ENCODE peak calls at places on chromosome 5, in seven cellular contexts. G, R, P, C, A, T and L are unnamed samples.

GRCh38 chr5:97002983-97003382 is 67.1 kb downstream of the LNPEP start:
- DNase-seq in G (no peak), R (no peak), P (no peak), C (no peak), A (no peak), T (no peak), L (no peak)

GRCh38 chr5:61678966-61679365 is 346.9 kb downstream of the ZSWIM6 start:
- DNase-seq in G (no peak), R (peak), P (peak), C (no peak), A (no peak), T (no peak), L (no peak)

GRCh38 chr5:177421046-177421798 is 5.3 kb upstream of the GRK6 start:
- DNase-seq in G (no peak), R (no peak), P (no peak), C (no peak), A (no peak), T (no peak), L (no peak)

GRCh38 chr5:67679184-67679855 is 482.7 kb upstream of the CD180 start:
- DNase-seq in G (no peak), R (peak), P (no peak), C (no peak), A (no peak), T (no peak), L (no peak)

GRCh38 chr5:75603421-75603820 is 7.8 kb upstream of the ANKDD1B start:
- DNase-seq in G (no peak), R (no peak), P (no peak), C (no peak), A (no peak), T (no peak), L (peak)

GRCh38 chr5:95075079-95075478 is 209.8 kb downstream of the MCTP1 start:
- DNase-seq in G (no peak), R (no peak), P (no peak), C (no peak), A (no peak), T (no peak), L (no peak)

GRCh38 chr5:90503596-90503995 is 25.8 kb downstream of the LYSMD3 start:
- DNase-seq in G (no peak), R (no peak), P (no peak), C (no peak), A (no peak), T (no peak), L (no peak)

GRCh38 chr5:129591508-129592160 is 131.5 kb downstream of the ADAMTS19 start:
- DNase-seq in G (no peak), R (no peak), P (no peak), C (no peak), A (no peak), T (no peak), L (no peak)

GRCh38 chr5:179194941-179195381 is 134.8 kb downstream of the ZNF354C start:
- DNase-seq in G (no peak), R (no peak), P (no peak), C (no peak), A (no peak), T (no peak), L (no peak)

GRCh38 chr5:67612961-67613360 is 416.4 kb upstream of the CD180 start:
- DNase-seq in G (no peak), R (no peak), P (no peak), C (no peak), A (no peak), T (no peak), L (no peak)

GRCh38 chr5:131394128-131394527 is 130.3 kb downstream of the CDC42SE2 start:
- DNase-seq in G (no peak), R (no peak), P (no peak), C (no peak), A (no peak), T (peak), L (peak)

GRCh38 chr5:121497176-121497575 is 354.5 kb upstream of the FTMT start:
- DNase-seq in G (no peak), R (no peak), P (no peak), C (no peak), A (no peak), T (no peak), L (no peak)

GRCh38 chr5:178777557-178777956 is 47.1 kb upstream of the ZNF354A start:
- DNase-seq in G (no peak), R (no peak), P (no peak), C (no peak), A (no peak), T (no peak), L (no peak)

GRCh38 chr5:138230261-138230660 is 17.1 kb upstream of the CDC23 start:
- DNase-seq in G (no peak), R (no peak), P (no peak), C (no peak), A (no peak), T (no peak), L (no peak)

GRCh38 chr5:171419663-171420428 is 399 bp downstream of the FGF18 start:
- DNase-seq in G (no peak), R (peak), P (no peak), C (no peak), A (peak), T (no peak), L (no peak)

GRCh38 chr5:150001660-150002493 is 1.3 kb downstream of the HMGXB3 start:
- DNase-seq in G (peak), R (peak), P (peak), C (peak), A (no peak), T (peak), L (peak)

GRCh38 chr5:17796757-17797398 is 162.6 kb downstream of the TAF11L14 start:
- DNase-seq in G (no peak), R (no peak), P (no peak), C (no peak), A (no peak), T (no peak), L (peak)

GRCh38 chr5:171310816-171311697 is 2.0 kb downstream of the TLX3 start:
- DNase-seq in G (no peak), R (peak), P (no peak), C (no peak), A (peak), T (no peak), L (peak)

GRCh38 chr5:150585781-150586461 is 54.5 kb upstream of the SYNPO start:
- DNase-seq in G (no peak), R (no peak), P (no peak), C (no peak), A (no peak), T (no peak), L (no peak)

GRCh38 chr5:151463137-151464029 is 16.0 kb downstream of the SLC36A1 start:
- DNase-seq in G (no peak), R (peak), P (no peak), C (peak), A (peak), T (no peak), L (no peak)

GRCh38 chr5:189976-190365 is 1.3 kb upstream of the LRRC14B start:
- DNase-seq in G (peak), R (no peak), P (no peak), C (no peak), A (no peak), T (no peak), L (no peak)

GRCh38 chr5:17233488-17233887 is 16.1 kb downstream of the BASP1 start:
- DNase-seq in G (no peak), R (no peak), P (no peak), C (no peak), A (no peak), T (no peak), L (no peak)

GRCh38 chr5:187617-188451 is 3.5 kb upstream of the LRRC14B start:
- DNase-seq in G (no peak), R (no peak), P (no peak), C (no peak), A (no peak), T (no peak), L (no peak)

GRCh38 chr5:71905804-71906711 is 187.0 kb downstream of the CARTPT start:
- DNase-seq in G (no peak), R (no peak), P (no peak), C (no peak), A (no peak), T (no peak), L (peak)

GRCh38 chr5:115524199-115524598 is 20.4 kb downstream of the FEM1C start:
- DNase-seq in G (no peak), R (no peak), P (no peak), C (no peak), A (no peak), T (no peak), L (no peak)

GRCh38 chr5:108326982-108327381 is 54.9 kb downstream of the FBXL17 start:
- DNase-seq in G (no peak), R (no peak), P (no peak), C (no peak), A (no peak), T (no peak), L (no peak)

GRCh38 chr5:36919238-36919637 is 42.7 kb downstream of the NIPBL start:
- DNase-seq in G (no peak), R (no peak), P (no peak), C (no peak), A (no peak), T (no peak), L (no peak)

GRCh38 chr5:5128766-5129165 is 11.4 kb upstream of the ADAMTS16 start:
- DNase-seq in G (no peak), R (no peak), P (no peak), C (no peak), A (no peak), T (no peak), L (no peak)

GRCh38 chr5:172598251-172599203 is 42.5 kb upstream of the NEURL1B start:
- DNase-seq in G (no peak), R (no peak), P (no peak), C (no peak), A (no peak), T (no peak), L (no peak)

GRCh38 chr5:139194486-139194885 is 3.7 kb downstream of the SIL1 start:
- DNase-seq in G (no peak), R (no peak), P (no peak), C (no peak), A (no peak), T (no peak), L (no peak)

GRCh38 chr5:80207832-80208231 is 48.0 kb downstream of the SERINC5 start:
- DNase-seq in G (no peak), R (no peak), P (no peak), C (no peak), A (no peak), T (no peak), L (no peak)

GRCh38 chr5:80206282-80206681 is 49.6 kb downstream of the SERINC5 start:
- DNase-seq in G (no peak), R (no peak), P (no peak), C (no peak), A (no peak), T (no peak), L (no peak)

GRCh38 chr5:80211292-80211691 is 44.6 kb downstream of the SERINC5 start:
- DNase-seq in G (no peak), R (no peak), P (no peak), C (no peak), A (no peak), T (no peak), L (no peak)

GRCh38 chr5:80210014-80210413 is 45.8 kb downstream of the SERINC5 start:
- DNase-seq in G (no peak), R (no peak), P (no peak), C (no peak), A (no peak), T (no peak), L (no peak)

GRCh38 chr5:80208337-80208736 is 47.5 kb downstream of the SERINC5 start:
- DNase-seq in G (no peak), R (no peak), P (no peak), C (no peak), A (no peak), T (no peak), L (no peak)
- TF ChIP-seq EZH2 in G (no peak), R (no peak), P (no peak), C (no peak), A (no peak), T (no peak), L (no peak)

DNA sequence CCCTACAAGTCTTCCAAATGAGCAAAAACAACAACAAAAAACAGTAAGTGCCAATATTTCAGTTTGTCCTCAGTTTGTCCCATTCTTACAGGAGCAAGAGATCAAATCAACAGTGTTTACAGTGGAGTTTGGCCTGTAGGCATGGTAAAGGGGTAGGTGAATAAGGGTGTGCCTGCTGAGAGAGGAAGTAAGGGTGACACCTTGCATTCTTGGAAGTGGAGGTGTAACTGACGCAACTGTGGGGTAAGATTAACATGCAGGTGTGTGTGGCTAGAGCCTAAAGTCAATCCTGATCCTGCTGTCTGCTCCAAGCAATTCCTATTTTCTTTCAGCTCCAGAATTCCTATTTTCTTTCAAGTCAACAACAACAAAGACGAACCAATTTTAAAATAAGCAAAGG is 43.4 kb downstream of the PFDN1 start:
- DNase-seq in G (no peak), R (peak), P (peak), C (no peak), A (no peak), T (no peak), L (no peak)
- H3K4me2 ChIP-seq in G (no peak), R (no peak), P (peak), C (no peak), A (no peak), T (no peak), L (no peak)

GRCh38 chr5:10456583-10457562 is 15.2 kb downstream of the ROPN1L start:
- DNase-seq in G (no peak), R (no peak), P (no peak), C (no peak), A (no peak), T (no peak), L (peak)
- TF ChIP-seq POLR2AphosphoS5 in G (no peak), R (no peak), P (no peak), C (no peak), A (no peak), T (no peak), L (no peak)

DNA sequence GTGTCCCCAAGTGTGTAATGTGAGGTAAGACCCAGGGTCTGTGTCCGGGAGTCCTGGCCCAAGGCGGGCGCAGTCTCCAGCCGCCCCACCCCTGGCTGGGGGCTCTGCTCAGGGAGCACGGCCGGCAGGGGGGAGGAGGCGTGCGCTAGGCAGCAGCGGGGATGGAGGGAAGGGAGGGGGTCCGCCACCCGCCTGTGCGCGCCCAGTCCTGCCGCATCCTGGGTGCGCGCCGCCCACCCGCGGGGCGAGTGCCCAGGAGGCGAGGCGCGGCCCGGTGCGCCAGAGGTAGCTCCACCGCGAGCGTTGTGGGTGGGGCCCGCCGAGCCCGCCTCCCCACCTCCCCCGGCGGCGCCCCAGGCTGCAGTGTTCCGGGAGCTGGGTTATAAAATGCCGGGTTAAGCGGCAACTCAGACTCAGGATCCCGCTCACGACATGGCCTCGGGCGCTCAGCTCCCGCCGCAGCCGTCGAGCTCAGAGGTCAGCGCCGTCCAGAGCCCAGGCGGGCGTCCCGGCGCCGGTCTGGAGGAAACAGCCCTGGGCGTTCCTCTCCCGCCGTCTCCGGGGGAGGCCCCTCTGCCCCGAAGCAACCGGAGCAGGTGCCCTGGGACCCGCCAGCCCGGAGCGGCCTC is at the start of gene CCNI2:
- DNase-seq in G (no peak), R (peak), P (no peak), C (no peak), A (peak), T (no peak), L (peak)
- TF ChIP-seq EZH2 in G (no peak), R (peak), P (no peak), C (no peak), A (no peak), T (no peak), L (no peak)